ENCODE peak calls at places on chromosomes 1 and 21, in four cellular contexts. D is K562, C is GM12878, N is HepG2. L is an unnamed sample.

GRCh38 chr1:229127301-229127700 is 143.6 kb upstream of the RAB4A start:
- DNase-seq in C (no peak), D (no peak), N (no peak), L (no peak)

GRCh38 chr1:200392625-200393185 is 17.1 kb downstream of the ZNF281 start:
- DNase-seq in D (no peak), N (no peak), C (no peak), L (no peak)

GRCh38 chr1:234488054-234488953 is 9.3 kb upstream of the TARBP1 start:
- DNase-seq in D (no peak), C (no peak), N (no peak), L (no peak)

GRCh38 chr1:245953876-245954660 is 553.0 kb downstream of the SMYD3 start:
- DNase-seq in D (no peak), N (no peak), C (peak), L (no peak)

GRCh38 chr1:38076455-38076854 is 29.9 kb upstream of the POU3F1 start:
- DNase-seq in C (no peak), D (no peak), N (no peak), L (no peak)

GRCh38 chr1:225677350-225678124 is 24.6 kb upstream of the ENAH start:
- DNase-seq in D (no peak), N (no peak), C (no peak), L (no peak)

GRCh38 chr1:152961201-152961891 is 9.1 kb upstream of the SPRR4 start:
- DNase-seq in C (no peak), D (no peak), N (no peak), L (no peak)

GRCh38 chr1:154998818-154999650 is 3.6 kb upstream of the ZBTB7B start:
- DNase-seq in N (no peak), C (peak), D (peak), L (peak)

GRCh38 chr1:156146749-156147405 is 6.5 kb upstream of the SEMA4A start:
- DNase-seq in C (no peak), D (no peak), N (no peak), L (no peak)

GRCh38 chr1:165707984-165708706 is 9.8 kb upstream of the ALDH9A1 start:
- DNase-seq in C (no peak), N (no peak), D (no peak), L (no peak)

GRCh38 chr1:24036080-24036479 is 56.0 kb upstream of the SRSF10 start:
- DNase-seq in D (no peak), N (no peak), C (no peak), L (no peak)

GRCh38 chr1:227788279-227789041 is 27.0 kb upstream of the PRSS38 start:
- DNase-seq in C (no peak), N (peak), D (no peak), L (peak)

GRCh38 chr1:112673589-112674439 is 645 bp upstream of the MOV10 start:
- DNase-seq in D (peak), N (peak), C (no peak), L (peak)

GRCh38 chr1:215719569-215719968 is 152.5 kb downstream of the KCTD3 start:
- DNase-seq in D (no peak), N (no peak), C (no peak), L (no peak)

GRCh38 chr1:71521655-71522264 is 440.9 kb upstream of the ZRANB2 start:
- DNase-seq in N (peak), D (no peak), C (no peak), L (peak)

GRCh38 chr1:2886631-2887030 is 85.1 kb upstream of the TTC34 start:
- DNase-seq in N (no peak), D (no peak), C (no peak), L (no peak)

GRCh38 chr1:30407030-30407861 is 316.1 kb downstream of the MATN1 start:
- DNase-seq in C (no peak), N (no peak), D (no peak), L (no peak)

GRCh38 chr21:45056917-45057560 is 17.3 kb upstream of the ADARB1 start:
- DNase-seq in C (no peak), D (no peak), N (no peak), L (no peak)

GRCh38 chr1:239349699-239350098 is 36.7 kb upstream of the CHRM3 start:
- DNase-seq in N (no peak), D (no peak), C (no peak), L (no peak)

GRCh38 chr1:6180578-6181311 is 624 bp upstream of the CHD5 start:
- DNase-seq in D (no peak), C (no peak), N (no peak), L (no peak)

GRCh38 chr1:156677616-156678596 is 699 bp upstream of the NES start:
- DNase-seq in N (peak), C (no peak), D (peak), L (peak)

GRCh38 chr1:37609002-37609401 is 13.3 kb upstream of the GNL2 start:
- DNase-seq in C (no peak), D (no peak), N (no peak), L (no peak)

GRCh38 chr21:16514316-16514715 is 784.5 kb downstream of the USP25 start:
- DNase-seq in D (no peak), C (no peak), N (no peak), L (no peak)

GRCh38 chr1:93904228-93904627 is 5.0 kb downstream of the GCLM start:
- DNase-seq in C (no peak), D (no peak), N (no peak), L (no peak)

GRCh38 chr21:46663754-46664153 is 28.3 kb downstream of the PRMT2 start:
- DNase-seq in D (no peak), N (no peak), C (no peak), L (no peak)

GRCh38 chr21:20739421-20739820 is 258.8 kb upstream of the NCAM2 start:
- DNase-seq in C (no peak), D (peak), N (no peak), L (peak)

GRCh38 chr1:6734579-6735397 is 33.2 kb upstream of the DNAJC11 start:
- DNase-seq in D (no peak), N (no peak), C (no peak), L (no peak)

GRCh38 chr1:184199797-184200170 is 148.3 kb downstream of the TSEN15 start:
- DNase-seq in N (no peak), D (no peak), C (no peak), L (no peak)

GRCh38 chr1:205849619-205850355 is at the start of gene PM20D1:
- DNase-seq in D (peak), C (no peak), N (no peak), L (peak)

GRCh38 chr1:75733661-75734060 is 9.2 kb downstream of the ACADM start:
- DNase-seq in N (no peak), D (no peak), C (no peak), L (no peak)

GRCh38 chr1:25096307-25097150 is 135.8 kb downstream of the SYF2 start:
- DNase-seq in C (no peak), N (no peak), D (no peak), L (no peak)

GRCh38 chr1:33007190-33008050 is 29.3 kb downstream of the AK2 start:
- DNase-seq in N (peak), C (no peak), D (peak), L (peak)

GRCh38 chr1:109307363-109308021 is 681 bp upstream of the MYBPHL start:
- DNase-seq in N (peak), C (no peak), D (no peak), L (no peak)

GRCh38 chr1:109623601-109624161 is 4.0 kb downstream of the AMPD2 start:
- DNase-seq in C (no peak), N (no peak), D (no peak), L (no peak)

GRCh38 chr1:181396171-181396670 is 87.1 kb upstream of the CACNA1E start:
- DNase-seq in C (no peak), N (no peak), D (no peak), L (no peak)

GRCh38 chr1:89100366-89100765 is 25.5 kb downstream of the GBP2 start:
- DNase-seq in C (no peak), D (no peak), N (no peak), L (no peak)

GRCh38 chr1:177802304-177802703 is 167.6 kb downstream of the SEC16B start:
- DNase-seq in D (no peak), C (no peak), N (no peak), L (no peak)
- TF ChIP-seq FOXK2 in D (no peak), C (no peak), N (no peak), L (no peak)

GRCh38 chr1:151493042-151493441 is 18.1 kb upstream of the CGN start:
- DNase-seq in N (no peak), D (no peak), C (no peak), L (no peak)

GRCh38 chr1:151492120-151492519 is 19.1 kb upstream of the CGN start:
- DNase-seq in N (no peak), D (peak), C (no peak), L (no peak)

GRCh38 chr1:151491641-151492040 is 19.5 kb upstream of the CGN start:
- DNase-seq in N (no peak), D (no peak), C (no peak), L (no peak)

GRCh38 chr1:151495316-151495715 is 15.9 kb upstream of the CGN start:
- DNase-seq in C (no peak), N (no peak), D (no peak), L (no peak)

DNA sequence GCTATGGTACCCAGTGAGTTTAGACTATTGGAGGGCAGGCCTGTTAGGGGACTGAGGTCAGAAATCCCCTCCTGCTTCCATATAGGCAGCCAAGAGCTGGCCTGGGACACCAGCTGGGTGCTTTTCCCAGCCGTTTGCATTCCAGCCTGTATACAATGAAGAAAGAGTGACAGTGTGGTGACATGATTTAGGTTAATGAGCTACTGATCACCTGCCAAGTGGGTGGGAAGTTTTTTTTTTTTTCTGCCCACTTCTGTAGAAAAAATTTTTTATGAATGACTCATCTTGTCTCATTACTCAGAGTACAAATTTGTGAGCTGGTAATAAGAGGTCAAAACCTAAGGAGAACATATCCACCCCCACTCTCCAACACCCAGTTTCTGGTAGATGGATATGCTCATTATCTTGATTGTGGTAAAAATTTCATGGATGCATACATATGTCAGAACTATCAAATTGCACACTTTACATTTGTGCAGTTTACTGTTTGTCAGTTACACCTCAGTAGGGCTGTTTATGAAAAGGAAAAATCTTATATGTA is 16.4 kb upstream of the CGN start:
- DNase-seq in N (peak), C (no peak), D (no peak), L (no peak)
- TF ChIP-seq FOXK2 in N (no peak), C (no peak), D (no peak), L (no peak)

GRCh38 chr1:158087320-158087927 is 93.3 kb upstream of the CD1D start:
- DNase-seq in N (peak), C (no peak), D (peak), L (peak)
- TF ChIP-seq FOXK2 in N (no peak), C (no peak), D (no peak), L (no peak)

GRCh38 chr1:240613353-240614142 is 1.6 kb upstream of the GREM2 start:
- DNase-seq in D (no peak), C (no peak), N (no peak), L (no peak)
- TF ChIP-seq FOXK2 in D (no peak), C (no peak), N (no peak), L (no peak)

GRCh38 chr1:27621067-27621920 is 13.7 kb downstream of the FGR start:
- DNase-seq in D (no peak), C (no peak), N (peak), L (no peak)
- TF ChIP-seq FOXK2 in D (no peak), C (no peak), N (no peak), L (no peak)

L was measured in HEK293T.